ENCODE peak calls at places on chromosomes 12 and 14, in ten cellular contexts. One of them, this sample, is unnamed.

GRCh38 chr14:76056128-76056527 is 70.6 kb downstream of the IFT43 start:
- DNase-seq in ELR: peak
- DNase-seq in sciatic nerve: no peak
- DNase-seq in hepatic stellate cell: peak
- DNase-seq in fibroblast of mammary gland: peak
- DNase-seq in effector CD4-positive, alpha-beta T cell: no peak
- DNase-seq in H54: no peak
- DNase-seq in aorta: no peak
- DNase-seq in PC-3: peak
- DNase-seq in T-helper 2 cell treated with Interferon-gamma antibody and Interleukin-4, amounts not matched to agents 5 μg/mL and 100 μg/mL, for 36 hours: no peak
- DNase-seq in this sample: no peak

GRCh38 chr12:77728018-77728417 is 102.7 kb upstream of the NAV3 start:
- DNase-seq in ELR: no peak
- DNase-seq in sciatic nerve: no peak
- DNase-seq in hepatic stellate cell: no peak
- DNase-seq in fibroblast of mammary gland: no peak
- DNase-seq in effector CD4-positive, alpha-beta T cell: no peak
- DNase-seq in H54: no peak
- DNase-seq in aorta: no peak
- DNase-seq in PC-3: no peak
- DNase-seq in T-helper 2 cell treated with Interferon-gamma antibody and Interleukin-4, amounts not matched to agents 5 μg/mL and 100 μg/mL, for 36 hours: no peak
- DNase-seq in this sample: no peak

GRCh38 chr12:127655691-127656090 is 611.3 kb upstream of the TMEM132C start:
- DNase-seq in ELR: peak
- DNase-seq in sciatic nerve: no peak
- DNase-seq in hepatic stellate cell: no peak
- DNase-seq in fibroblast of mammary gland: peak
- DNase-seq in effector CD4-positive, alpha-beta T cell: no peak
- DNase-seq in H54: no peak
- DNase-seq in aorta: no peak
- DNase-seq in PC-3: peak
- DNase-seq in T-helper 2 cell treated with Interferon-gamma antibody and Interleukin-4, amounts not matched to agents 5 μg/mL and 100 μg/mL, for 36 hours: no peak
- DNase-seq in this sample: no peak

GRCh38 chr12:4775936-4776335 is 55.7 kb downstream of the GALNT8 start:
- DNase-seq in ELR: no peak
- DNase-seq in sciatic nerve: no peak
- DNase-seq in hepatic stellate cell: no peak
- DNase-seq in fibroblast of mammary gland: no peak
- DNase-seq in effector CD4-positive, alpha-beta T cell: no peak
- DNase-seq in H54: no peak
- DNase-seq in aorta: no peak
- DNase-seq in PC-3: no peak
- DNase-seq in T-helper 2 cell treated with Interferon-gamma antibody and Interleukin-4, amounts not matched to agents 5 μg/mL and 100 μg/mL, for 36 hours: no peak
- DNase-seq in this sample: no peak

GRCh38 chr12:6964605-6965025 is 5.8 kb downstream of the PHB2 start:
- DNase-seq in ELR: no peak
- DNase-seq in sciatic nerve: no peak
- DNase-seq in hepatic stellate cell: no peak
- DNase-seq in fibroblast of mammary gland: no peak
- DNase-seq in effector CD4-positive, alpha-beta T cell: no peak
- DNase-seq in H54: no peak
- DNase-seq in aorta: peak
- DNase-seq in PC-3: no peak
- DNase-seq in T-helper 2 cell treated with Interferon-gamma antibody and Interleukin-4, amounts not matched to agents 5 μg/mL and 100 μg/mL, for 36 hours: no peak
- DNase-seq in this sample: no peak

GRCh38 chr12:93318720-93319522 is 58.8 kb upstream of the NUDT4 start:
- DNase-seq in ELR: no peak
- DNase-seq in sciatic nerve: no peak
- DNase-seq in hepatic stellate cell: no peak
- DNase-seq in fibroblast of mammary gland: no peak
- DNase-seq in effector CD4-positive, alpha-beta T cell: no peak
- DNase-seq in H54: no peak
- DNase-seq in aorta: no peak
- DNase-seq in PC-3: no peak
- DNase-seq in T-helper 2 cell treated with Interferon-gamma antibody and Interleukin-4, amounts not matched to agents 5 μg/mL and 100 μg/mL, for 36 hours: no peak
- DNase-seq in this sample: no peak

GRCh38 chr14:71651228-71651627 is 281.0 kb upstream of the RGS6 start:
- DNase-seq in ELR: peak
- DNase-seq in sciatic nerve: no peak
- DNase-seq in hepatic stellate cell: peak
- DNase-seq in fibroblast of mammary gland: peak
- DNase-seq in effector CD4-positive, alpha-beta T cell: no peak
- DNase-seq in H54: no peak
- DNase-seq in aorta: no peak
- DNase-seq in PC-3: peak
- DNase-seq in T-helper 2 cell treated with Interferon-gamma antibody and Interleukin-4, amounts not matched to agents 5 μg/mL and 100 μg/mL, for 36 hours: no peak
- DNase-seq in this sample: no peak

GRCh38 chr12:67474934-67475620 is 173.5 kb upstream of the DYRK2 start:
- DNase-seq in ELR: no peak
- DNase-seq in sciatic nerve: no peak
- DNase-seq in hepatic stellate cell: no peak
- DNase-seq in fibroblast of mammary gland: no peak
- DNase-seq in effector CD4-positive, alpha-beta T cell: no peak
- DNase-seq in H54: no peak
- DNase-seq in aorta: no peak
- DNase-seq in PC-3: no peak
- DNase-seq in T-helper 2 cell treated with Interferon-gamma antibody and Interleukin-4, amounts not matched to agents 5 μg/mL and 100 μg/mL, for 36 hours: no peak
- DNase-seq in this sample: no peak

GRCh38 chr14:52111583-52111982 is 42.7 kb upstream of the NID2 start:
- DNase-seq in ELR: peak
- DNase-seq in sciatic nerve: no peak
- DNase-seq in hepatic stellate cell: no peak
- DNase-seq in fibroblast of mammary gland: peak
- DNase-seq in effector CD4-positive, alpha-beta T cell: no peak
- DNase-seq in H54: no peak
- DNase-seq in aorta: no peak
- DNase-seq in PC-3: peak
- DNase-seq in T-helper 2 cell treated with Interferon-gamma antibody and Interleukin-4, amounts not matched to agents 5 μg/mL and 100 μg/mL, for 36 hours: no peak
- DNase-seq in this sample: no peak

GRCh38 chr14:100915582-100915981 is 12.1 kb upstream of the RTL1 start:
- DNase-seq in ELR: no peak
- DNase-seq in sciatic nerve: no peak
- DNase-seq in hepatic stellate cell: no peak
- DNase-seq in fibroblast of mammary gland: peak
- DNase-seq in effector CD4-positive, alpha-beta T cell: no peak
- DNase-seq in H54: no peak
- DNase-seq in aorta: no peak
- DNase-seq in PC-3: no peak
- DNase-seq in T-helper 2 cell treated with Interferon-gamma antibody and Interleukin-4, amounts not matched to agents 5 μg/mL and 100 μg/mL, for 36 hours: no peak
- DNase-seq in this sample: no peak

GRCh38 chr12:115710104-115710564 is 567.4 kb downstream of the MED13L start:
- DNase-seq in ELR: peak
- DNase-seq in sciatic nerve: peak
- DNase-seq in hepatic stellate cell: peak
- DNase-seq in fibroblast of mammary gland: peak
- DNase-seq in effector CD4-positive, alpha-beta T cell: no peak
- DNase-seq in H54: no peak
- DNase-seq in aorta: no peak
- DNase-seq in PC-3: peak
- DNase-seq in T-helper 2 cell treated with Interferon-gamma antibody and Interleukin-4, amounts not matched to agents 5 μg/mL and 100 μg/mL, for 36 hours: no peak
- DNase-seq in this sample: peak

GRCh38 chr14:32620303-32620702 is 291.2 kb downstream of the AKAP6 start:
- DNase-seq in ELR: peak
- DNase-seq in sciatic nerve: no peak
- DNase-seq in hepatic stellate cell: no peak
- DNase-seq in fibroblast of mammary gland: peak
- DNase-seq in effector CD4-positive, alpha-beta T cell: no peak
- DNase-seq in H54: no peak
- DNase-seq in aorta: no peak
- DNase-seq in PC-3: peak
- DNase-seq in T-helper 2 cell treated with Interferon-gamma antibody and Interleukin-4, amounts not matched to agents 5 μg/mL and 100 μg/mL, for 36 hours: no peak
- DNase-seq in this sample: no peak

GRCh38 chr14:97336816-97337215 is 539.6 kb downstream of the VRK1 start:
- DNase-seq in ELR: no peak
- DNase-seq in sciatic nerve: no peak
- DNase-seq in hepatic stellate cell: no peak
- DNase-seq in fibroblast of mammary gland: no peak
- DNase-seq in effector CD4-positive, alpha-beta T cell: no peak
- DNase-seq in H54: no peak
- DNase-seq in aorta: no peak
- DNase-seq in PC-3: no peak
- DNase-seq in T-helper 2 cell treated with Interferon-gamma antibody and Interleukin-4, amounts not matched to agents 5 μg/mL and 100 μg/mL, for 36 hours: no peak
- DNase-seq in this sample: no peak

GRCh38 chr14:105107351-105107750 is 42.1 kb upstream of the GPR132 start:
- DNase-seq in ELR: no peak
- DNase-seq in sciatic nerve: peak
- DNase-seq in hepatic stellate cell: no peak
- DNase-seq in fibroblast of mammary gland: no peak
- DNase-seq in effector CD4-positive, alpha-beta T cell: no peak
- DNase-seq in H54: no peak
- DNase-seq in aorta: peak
- DNase-seq in PC-3: no peak
- DNase-seq in T-helper 2 cell treated with Interferon-gamma antibody and Interleukin-4, amounts not matched to agents 5 μg/mL and 100 μg/mL, for 36 hours: no peak
- DNase-seq in this sample: no peak

GRCh38 chr14:52458721-52459085 is 93.6 kb downstream of the TXNDC16 start:
- DNase-seq in ELR: peak
- DNase-seq in sciatic nerve: no peak
- DNase-seq in hepatic stellate cell: no peak
- DNase-seq in fibroblast of mammary gland: peak
- DNase-seq in effector CD4-positive, alpha-beta T cell: no peak
- DNase-seq in H54: no peak
- DNase-seq in aorta: no peak
- DNase-seq in PC-3: peak
- DNase-seq in T-helper 2 cell treated with Interferon-gamma antibody and Interleukin-4, amounts not matched to agents 5 μg/mL and 100 μg/mL, for 36 hours: no peak
- DNase-seq in this sample: no peak

GRCh38 chr14:95504135-95505029 is 12.1 kb downstream of the SYNE3 start:
- DNase-seq in ELR: peak
- DNase-seq in sciatic nerve: no peak
- DNase-seq in hepatic stellate cell: peak
- DNase-seq in fibroblast of mammary gland: peak
- DNase-seq in effector CD4-positive, alpha-beta T cell: no peak
- DNase-seq in H54: no peak
- DNase-seq in aorta: peak
- DNase-seq in PC-3: no peak
- DNase-seq in T-helper 2 cell treated with Interferon-gamma antibody and Interleukin-4, amounts not matched to agents 5 μg/mL and 100 μg/mL, for 36 hours: no peak
- DNase-seq in this sample: no peak

This sample was measured in colonic mucosa.